ENCODE peak calls at places on chromosomes 4 and X, in four cellular contexts. J is effector memory CD4-positive, alpha-beta T cell; G is trophoblast cell; T is mesendoderm. H is an unnamed sample.
A peak's percentile ranks its signal among the peaks of the same experiment; 100 is the strongest.

GRCh38 chrX:53476371-53476770 is 42.2 kb upstream of the HSD17B10 start:
- DNase-seq in J (no peak), G (no peak), T (no peak), H (no peak)

GRCh38 chrX:143694881-143695280 is 25.7 kb downstream of the SPANXN2 start:
- DNase-seq in J (no peak), G (no peak), T (no peak), H (no peak)

GRCh38 chrX:109635151-109635550 is 10.2 kb upstream of the KCNE5 start:
- DNase-seq in J (no peak), G (peak; percentile 32), T (peak; percentile 49), H (no peak)

GRCh38 chr4:11765849-11766453 is 337.3 kb upstream of the HS3ST1 start:
- DNase-seq in J (no peak), G (peak; percentile 77), T (peak; percentile 71), H (no peak)

GRCh38 chrX:135194684-135195083 is 23.5 kb upstream of the CT55 start:
- DNase-seq in J (no peak), G (no peak), T (peak; percentile 18), H (no peak)

GRCh38 chr4:57191523-57192034 is 81.4 kb upstream of the IGFBP7 start:
- DNase-seq in J (no peak), G (peak; percentile 3), T (peak; percentile 58), H (no peak)

GRCh38 chr4:76760214-76760613 is 137.7 kb downstream of the SOWAHB start:
- DNase-seq in J (no peak), G (no peak), T (peak; percentile 53), H (no peak)

GRCh38 chr4:19213388-19213787 is 1038.3 kb upstream of the SLIT2 start:
- DNase-seq in J (no peak), G (no peak), T (no peak), H (no peak)

GRCh38 chrX:35006361-35006760 is 63.8 kb downstream of the FAM47B start:
- DNase-seq in J (no peak), G (no peak), T (no peak), H (no peak)

GRCh38 chr4:21134994-21135393 is 434.7 kb downstream of the PACRGL start:
- DNase-seq in J (no peak), G (peak; percentile 60), T (peak; percentile 51), H (no peak)

GRCh38 chrX:101219840-101220191 is 230 bp downstream of the DRP2 start:
- DNase-seq in J (no peak), G (no peak), T (peak; percentile 45), H (no peak)

GRCh38 chr4:186192068-186192751 is 843 bp downstream of the CYP4V2 start:
- DNase-seq in J (no peak), G (peak; percentile 44), T (peak; percentile 73), H (peak; percentile 28)

GRCh38 chrX:262391-262909 is 18.7 kb upstream of the PLCXD1 start:
- DNase-seq in J (no peak), G (no peak), T (no peak), H (no peak)

GRCh38 chr4:81826817-81827424 is 355.2 kb upstream of the RASGEF1B start:
- DNase-seq in J (no peak), G (no peak), T (no peak), H (no peak)

GRCh38 chr4:165345663-165346417 is 18.4 kb downstream of the MSMO1 start:
- DNase-seq in J (no peak), G (no peak), T (no peak), H (no peak)

GRCh38 chrX:112997991-112998390 is 157.4 kb upstream of the AMOT start:
- DNase-seq in J (no peak), G (no peak), T (peak; percentile 78), H (no peak)

GRCh38 chr4:2006367-2006766 is 2.4 kb downstream of the NELFA start:
- DNase-seq in J (no peak), G (no peak), T (no peak), H (no peak)
- H3K4me3 ChIP-seq in J (no peak overlapping the region), G (peak overlapping the region; percentile 4), T (no peak overlapping the region), H (no peak overlapping the region)

GRCh38 chr4:75672461-75673026 is 667 bp downstream of the G3BP2 start:
- DNase-seq in J (peak; percentile 70), G (peak; percentile 78), T (peak; percentile 78), H (peak; percentile 67)

GRCh38 chr4:75675004-75675531 is 1.9 kb upstream of the G3BP2 start:
- DNase-seq in J (no peak), G (peak; percentile 43), T (no peak), H (no peak)

GRCh38 chr4:75673027-75673958 is at the start of gene G3BP2:
- DNase-seq in J (peak; percentile 97), G (peak; percentile 99), T (peak; percentile 99), H (peak; percentile 98)

GRCh38 chr4:75673959-75674328 is 733 bp upstream of the G3BP2 start:
- DNase-seq in J (no peak), G (peak; percentile 73), T (peak; percentile 76), H (no peak)

DNA sequence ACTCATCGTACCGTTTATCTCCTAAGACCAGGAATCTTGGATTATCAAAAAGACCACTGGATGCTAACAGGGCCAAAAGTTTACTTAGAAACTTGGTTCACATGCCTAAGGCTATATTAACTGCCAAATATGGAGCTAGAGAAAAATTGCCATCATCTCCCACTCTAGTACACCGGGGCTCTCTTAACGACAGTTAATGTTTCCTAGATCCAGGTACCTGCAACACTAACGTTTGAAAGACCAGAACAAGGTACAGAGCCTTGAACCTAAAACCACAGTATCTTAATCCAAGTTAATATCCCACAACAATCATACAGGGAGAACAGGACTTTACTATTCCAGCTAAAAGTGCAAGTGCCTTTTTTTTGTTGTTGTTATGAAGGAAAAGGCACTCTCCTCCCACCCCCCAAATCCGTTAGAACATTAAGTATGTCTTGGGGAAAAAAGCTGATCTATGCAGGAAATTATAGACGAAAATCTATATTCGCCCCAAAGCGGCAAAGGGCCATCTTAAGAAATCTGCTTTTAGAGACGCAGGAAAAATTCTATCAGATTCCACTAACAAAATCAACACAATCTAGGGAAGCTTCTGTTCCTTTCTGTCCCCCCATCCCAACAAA is 1.3 kb downstream of the G3BP2 start:
- DNase-seq in J (no peak), G (no peak), T (no peak), H (no peak)
- H3K4me1 ChIP-seq in J (peaks cover 24% of the 10 kb centered on the region), G (peaks cover 4% of the 10 kb centered on the region), T (peaks cover 7% of the 10 kb centered on the region), H (peaks cover 70% of the 10 kb centered on the region)

DNA sequence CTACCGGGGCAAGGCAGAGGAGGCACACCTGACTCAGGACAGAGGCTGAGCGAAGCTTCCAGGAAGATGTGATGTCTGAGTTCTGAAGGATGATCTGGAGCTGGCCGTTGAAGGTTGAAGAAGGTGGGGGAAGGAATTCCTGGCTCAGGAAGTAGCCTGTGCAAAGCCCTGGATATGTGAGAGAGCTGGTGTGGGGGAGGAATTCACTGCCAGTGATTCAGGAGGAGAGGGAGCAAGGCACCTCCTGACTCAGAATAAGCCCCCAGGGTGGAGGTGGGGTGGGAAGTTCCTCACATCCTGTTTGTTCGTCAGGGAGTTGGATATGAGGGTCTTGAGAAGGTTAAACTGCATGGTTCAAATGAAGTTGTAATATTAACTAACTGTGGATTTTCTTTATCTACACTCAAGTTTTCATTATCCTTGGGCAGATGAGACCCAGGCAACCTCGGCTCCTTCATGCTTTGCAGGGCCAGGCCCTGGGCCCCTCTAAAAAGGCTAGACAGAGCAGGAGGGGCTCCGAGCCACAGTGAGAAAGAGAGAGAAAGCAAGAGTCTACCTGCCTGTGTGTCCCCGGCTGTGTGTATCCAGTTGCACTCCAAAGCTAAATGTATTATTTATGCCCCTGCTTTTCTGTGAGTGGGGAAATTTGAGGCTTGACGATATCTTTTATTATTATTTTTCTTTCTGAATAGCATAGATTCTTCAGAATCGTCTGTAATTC is 7.1 kb downstream of the NHSL2 start:
- DNase-seq in J (no peak), G (no peak), T (peak; percentile 93), H (no peak)
- H3K4me3 ChIP-seq in J (no peak overlapping the region), G (no peak overlapping the region), T (no peak overlapping the region), H (no peak overlapping the region)

GRCh38 chr4:26576171-26576829 is 7.6 kb upstream of the TBC1D19 start:
- DNase-seq in J (no peak), G (peak; percentile 43), T (peak; percentile 21), H (peak; percentile 16)
- H3K4me1 ChIP-seq in J (no peaks in the 10 kb centered on the region), G (no peaks in the 10 kb centered on the region), T (no peaks in the 10 kb centered on the region), H (no peaks in the 10 kb centered on the region)

GRCh38 chr4:83110970-83111369 is 3.6 kb downstream of the PLAC8 start:
- DNase-seq in J (no peak), G (no peak), T (no peak), H (no peak)
- H3K4me3 ChIP-seq in J (peak overlapping the region; percentile 69), G (no peak overlapping the region), T (no peak overlapping the region), H (peak overlapping the region; percentile 73)